ENCODE peak calls at places on chromosome 3, in nine cellular contexts. P is pancreas; S is iPS DF 19.7; V is activated T-cell treated with anti-CD3 and anti-CD28 coated beads for 4 hours; K is GM10248; G is occipital lobe; L is activated T-helper 9 cell treated with anti-CD3 and anti-CD28 coated beads, Interleukin-2, amount 50 U/mL, for 16 hours; Y is Ammon's horn; O is LoVo. A is an unnamed sample.

GRCh38 chr3:46908294-46908985 is 30.9 kb downstream of the PTH1R start:
- DNase-seq in P (no peak), S (no peak), V (no peak), K (no peak), G (no peak), L (no peak), Y (no peak), O (no peak), A (no peak)

GRCh38 chr3:168796339-168796738 is 700.6 kb upstream of the GOLIM4 start:
- DNase-seq in P (no peak), S (no peak), V (no peak), K (no peak), G (no peak), L (no peak), Y (no peak), O (no peak), A (no peak)

GRCh38 chr3:48686538-48687219 is 964 bp upstream of the NCKIPSD start:
- DNase-seq in P (no peak), S (no peak), V (no peak), K (no peak), G (no peak), L (no peak), Y (no peak), O (no peak), A (peak)

GRCh38 chr3:23991236-23992050 is 46.4 kb downstream of the NR1D2 start:
- DNase-seq in P (no peak), S (no peak), V (no peak), K (no peak), G (no peak), L (no peak), Y (peak), O (no peak), A (peak)

GRCh38 chr3:25662921-25663320 is 1.8 kb downstream of the TOP2B start:
- DNase-seq in P (no peak), S (no peak), V (no peak), K (no peak), G (no peak), L (no peak), Y (no peak), O (no peak), A (no peak)

GRCh38 chr3:193971268-193971751 is 164.6 kb upstream of the HES1 start:
- DNase-seq in P (no peak), S (no peak), V (no peak), K (peak), G (no peak), L (no peak), Y (no peak), O (peak), A (peak)

GRCh38 chr3:46846624-46847542 is 16.4 kb downstream of the MYL3 start:
- DNase-seq in P (no peak), S (no peak), V (no peak), K (no peak), G (no peak), L (no peak), Y (no peak), O (no peak), A (no peak)

GRCh38 chr3:134145183-134145582 is 105.5 kb downstream of the RYK start:
- DNase-seq in P (no peak), S (no peak), V (no peak), K (no peak), G (no peak), L (no peak), Y (no peak), O (no peak), A (no peak)

GRCh38 chr3:72145506-72146380 is 360.8 kb upstream of the PROK2 start:
- DNase-seq in P (peak), S (no peak), V (no peak), K (no peak), G (no peak), L (no peak), Y (peak), O (no peak), A (peak)

GRCh38 chr3:50961361-50961760 is 286.6 kb downstream of the DOCK3 start:
- DNase-seq in P (no peak), S (no peak), V (no peak), K (no peak), G (no peak), L (no peak), Y (no peak), O (no peak), A (no peak)

GRCh38 chr3:195160257-195160898 is 110.6 kb downstream of the XXYLT1 start:
- DNase-seq in P (no peak), S (no peak), V (no peak), K (no peak), G (no peak), L (no peak), Y (no peak), O (no peak), A (peak)

GRCh38 chr3:191963182-191963581 is 502.2 kb downstream of the PYDC2 start:
- DNase-seq in P (no peak), S (peak), V (no peak), K (no peak), G (no peak), L (no peak), Y (no peak), O (peak), A (peak)

GRCh38 chr3:185943363-185944106 is 5.7 kb upstream of the TRA2B start:
- DNase-seq in P (peak), S (peak), V (peak), K (peak), G (peak), L (peak), Y (peak), O (peak), A (peak)

GRCh38 chr3:41137686-41138111 is 61.6 kb upstream of the CTNNB1 start:
- DNase-seq in P (no peak), S (no peak), V (no peak), K (no peak), G (no peak), L (no peak), Y (no peak), O (no peak), A (peak)

GRCh38 chr3:157669403-157669802 is 166.2 kb upstream of the VEPH1 start:
- DNase-seq in P (no peak), S (no peak), V (no peak), K (no peak), G (no peak), L (no peak), Y (no peak), O (no peak), A (peak)

GRCh38 chr3:124322966-124323365 is 331.0 kb upstream of the ROPN1 start:
- DNase-seq in P (no peak), S (no peak), V (no peak), K (no peak), G (no peak), L (no peak), Y (no peak), O (no peak), A (peak)

GRCh38 chr3:96779810-96780209 is 34.6 kb upstream of the EPHA6 start:
- DNase-seq in P (no peak), S (no peak), V (no peak), K (no peak), G (no peak), L (no peak), Y (no peak), O (no peak), A (no peak)

GRCh38 chr3:168165390-168166269 is 69.9 kb upstream of the GOLIM4 start:
- DNase-seq in P (peak), S (peak), V (no peak), K (peak), G (peak), L (no peak), Y (peak), O (peak), A (peak)

GRCh38 chr3:2655229-2655701 is 454.9 kb downstream of the IL5RA start:
- DNase-seq in P (no peak), S (no peak), V (no peak), K (no peak), G (no peak), L (no peak), Y (no peak), O (no peak), A (no peak)

GRCh38 chr3:136751259-136752045 is 726 bp downstream of the STAG1 start:
- DNase-seq in P (peak), S (no peak), V (peak), K (peak), G (peak), L (peak), Y (peak), O (peak), A (peak)

GRCh38 chr3:194337965-194338753 is 13.0 kb downstream of the CPN2 start:
- DNase-seq in P (no peak), S (no peak), V (no peak), K (no peak), G (no peak), L (no peak), Y (no peak), O (no peak), A (no peak)

GRCh38 chr3:15324335-15324734 is 8.1 kb downstream of the SH3BP5 start:
- DNase-seq in P (peak), S (no peak), V (no peak), K (no peak), G (no peak), L (no peak), Y (no peak), O (no peak), A (no peak)

GRCh38 chr3:47901280-47901833 is 98.4 kb downstream of the DHX30 start:
- DNase-seq in P (no peak), S (no peak), V (no peak), K (no peak), G (no peak), L (no peak), Y (no peak), O (no peak), A (no peak)

GRCh38 chr3:133447751-133448477 is 48.1 kb downstream of the BFSP2 start:
- DNase-seq in P (peak), S (no peak), V (no peak), K (no peak), G (no peak), L (no peak), Y (no peak), O (no peak), A (no peak)

GRCh38 chr3:14879161-14879888 is 60.6 kb downstream of the FGD5 start:
- DNase-seq in P (no peak), S (no peak), V (no peak), K (no peak), G (no peak), L (no peak), Y (no peak), O (peak), A (no peak)

GRCh38 chr3:39150170-39150802 is 3.1 kb downstream of the CSRNP1 start:
- DNase-seq in P (no peak), S (no peak), V (no peak), K (no peak), G (no peak), L (no peak), Y (no peak), O (no peak), A (no peak)

GRCh38 chr3:165518346-165518745 is 318.9 kb downstream of the BCHE start:
- DNase-seq in P (no peak), S (no peak), V (no peak), K (no peak), G (no peak), L (no peak), Y (no peak), O (no peak), A (peak)

GRCh38 chr3:39189648-39190269 is 2.6 kb downstream of the XIRP1 start:
- DNase-seq in P (peak), S (peak), V (peak), K (peak), G (no peak), L (peak), Y (peak), O (peak), A (peak)

GRCh38 chr3:71312461-71312860 is 271.1 kb downstream of the FOXP1 start:
- DNase-seq in P (no peak), S (no peak), V (no peak), K (no peak), G (no peak), L (no peak), Y (no peak), O (no peak), A (no peak)

GRCh38 chr3:160665784-160666526 is 11.0 kb upstream of the ARL14 start:
- DNase-seq in P (no peak), S (no peak), V (no peak), K (peak), G (no peak), L (no peak), Y (no peak), O (no peak), A (peak)

GRCh38 chr3:181687190-181687589 is 24.5 kb upstream of the SOX2 start:
- DNase-seq in P (no peak), S (no peak), V (no peak), K (no peak), G (no peak), L (no peak), Y (no peak), O (no peak), A (no peak)

GRCh38 chr3:39013289-39013688 is 38.5 kb downstream of the SCN11A start:
- DNase-seq in P (no peak), S (peak), V (no peak), K (no peak), G (no peak), L (no peak), Y (no peak), O (no peak), A (no peak)

GRCh38 chr3:52313774-52314188 is 2.3 kb upstream of the DNAH1 start:
- DNase-seq in P (no peak), S (no peak), V (no peak), K (peak), G (no peak), L (no peak), Y (peak), O (no peak), A (peak)

A was measured in M059J.